ENCODE peak calls at places on chromosomes 16 and 17, in ten cellular contexts. Q is COR-L47; N is germinal center; J is right lobe of liver; A is right atrium auricular region; L is central memory CD4-positive, alpha-beta T cell; K is H9; U is CD8-positive, alpha-beta memory T cell; B is activated CD4-positive, alpha-beta T cell treated with anti-CD3 and anti-CD28 coated beads for 48 hours; Z is T-helper 2 cell. G is an unnamed sample.

GRCh38 chr17:8069587-8069860 is 18.0 kb downstream of the ALOX12B start:
- DNase-seq in B (no peak), J (peak), A (no peak), Q (no peak), K (no peak), U (no peak), Z (no peak), L (no peak), N (no peak), G (no peak)

GRCh38 chr16:86704516-86704915 is 126.2 kb downstream of the FOXL1 start:
- DNase-seq in B (no peak), Z (no peak), U (no peak), Q (no peak), J (no peak), A (no peak), N (no peak), L (no peak), K (no peak), G (no peak)

GRCh38 chr17:3695723-3696411 is at the start of gene P2RX5:
- DNase-seq in Z (no peak), B (peak), K (peak), N (peak), Q (no peak), L (peak), U (peak), A (no peak), J (no peak), G (no peak)

GRCh38 chr17:683499-684254 is 31.0 kb downstream of the VPS53 start:
- DNase-seq in N (no peak), B (no peak), Z (no peak), A (no peak), K (no peak), L (no peak), J (no peak), U (no peak), Q (no peak), G (no peak)

GRCh38 chr16:56101480-56101879 is 89.8 kb upstream of the GNAO1 start:
- DNase-seq in Q (no peak), Z (no peak), J (no peak), K (no peak), N (no peak), L (no peak), A (no peak), U (no peak), B (no peak), G (no peak)

GRCh38 chr16:80477838-80478237 is 63.0 kb upstream of the DYNLRB2 start:
- DNase-seq in K (no peak), Q (no peak), L (no peak), Z (no peak), N (no peak), J (no peak), A (no peak), U (no peak), B (no peak), G (no peak)

GRCh38 chr16:14494396-14494795 is 135.7 kb downstream of the PARN start:
- DNase-seq in U (no peak), N (no peak), A (no peak), K (no peak), L (no peak), B (no peak), Z (no peak), J (no peak), Q (no peak), G (no peak)

GRCh38 chr17:15213381-15214087 is 51.6 kb downstream of the PMP22 start:
- DNase-seq in Z (no peak), A (no peak), K (no peak), B (no peak), J (no peak), Q (no peak), L (no peak), U (no peak), N (no peak), G (no peak)

GRCh38 chr17:81253358-81254131 is 14.4 kb downstream of the NDUFAF8 start:
- DNase-seq in B (peak), J (no peak), U (peak), Z (peak), A (no peak), N (peak), L (peak), K (no peak), Q (peak), G (no peak)

GRCh38 chr16:17474572-17474971 is 3.8 kb upstream of the XYLT1 start:
- DNase-seq in N (peak), J (no peak), L (no peak), Q (no peak), U (no peak), B (peak), K (no peak), A (peak), Z (no peak), G (no peak)

GRCh38 chr17:40516581-40517285 is 15.3 kb upstream of the TNS4 start:
- DNase-seq in L (peak), Z (peak), N (peak), J (no peak), B (peak), K (no peak), A (no peak), U (peak), Q (no peak), G (no peak)

GRCh38 chr17:77324227-77324626 is 183.5 kb downstream of the SEC14L1 start:
- DNase-seq in Q (no peak), U (no peak), A (peak), K (peak), J (no peak), L (no peak), Z (no peak), B (no peak), N (no peak), G (no peak)